ENCODE peak calls at places on chromosome 1, in eight cellular contexts. One of them, this sample, is unnamed.

GRCh38 chr1:15005116-15005515 is 148.4 kb upstream of the TMEM51 start:
- DNase-seq in fibroblast of pulmonary artery: no peak
- DNase-seq in psoas muscle: no peak
- DNase-seq in body of pancreas: peak
- DNase-seq in BE2C: no peak
- DNase-seq in ovary: no peak
- DNase-seq in mammary epithelial cell: no peak
- DNase-seq in AG04450: no peak
- DNase-seq in this sample: no peak

GRCh38 chr1:246875041-246876026 is 56.4 kb downstream of the AHCTF1 start:
- DNase-seq in fibroblast of pulmonary artery: peak
- DNase-seq in psoas muscle: no peak
- DNase-seq in body of pancreas: no peak
- DNase-seq in BE2C: no peak
- DNase-seq in ovary: no peak
- DNase-seq in mammary epithelial cell: peak
- DNase-seq in AG04450: peak
- DNase-seq in this sample: no peak

GRCh38 chr1:234613128-234613875 is 3.3 kb upstream of the IRF2BP2 start:
- DNase-seq in fibroblast of pulmonary artery: peak
- DNase-seq in psoas muscle: no peak
- DNase-seq in body of pancreas: no peak
- DNase-seq in BE2C: no peak
- DNase-seq in ovary: no peak
- DNase-seq in mammary epithelial cell: peak
- DNase-seq in AG04450: no peak
- DNase-seq in this sample: no peak

GRCh38 chr1:199218065-199218464 is 579.2 kb downstream of the PTPRC start:
- DNase-seq in fibroblast of pulmonary artery: no peak
- DNase-seq in psoas muscle: no peak
- DNase-seq in body of pancreas: no peak
- DNase-seq in BE2C: no peak
- DNase-seq in ovary: no peak
- DNase-seq in mammary epithelial cell: no peak
- DNase-seq in AG04450: no peak
- DNase-seq in this sample: no peak

GRCh38 chr1:247487057-247487456 is 29.2 kb upstream of the OR2B11 start:
- DNase-seq in fibroblast of pulmonary artery: peak
- DNase-seq in psoas muscle: no peak
- DNase-seq in body of pancreas: no peak
- DNase-seq in BE2C: no peak
- DNase-seq in ovary: no peak
- DNase-seq in mammary epithelial cell: peak
- DNase-seq in AG04450: peak
- DNase-seq in this sample: no peak

GRCh38 chr1:60299581-60299980 is 226.0 kb upstream of the C1orf87 start:
- DNase-seq in fibroblast of pulmonary artery: no peak
- DNase-seq in psoas muscle: no peak
- DNase-seq in body of pancreas: no peak
- DNase-seq in BE2C: no peak
- DNase-seq in ovary: no peak
- DNase-seq in mammary epithelial cell: no peak
- DNase-seq in AG04450: no peak
- DNase-seq in this sample: no peak

GRCh38 chr1:97621955-97622354 is 298.9 kb downstream of the DPYD start:
- DNase-seq in fibroblast of pulmonary artery: no peak
- DNase-seq in psoas muscle: no peak
- DNase-seq in body of pancreas: no peak
- DNase-seq in BE2C: no peak
- DNase-seq in ovary: no peak
- DNase-seq in mammary epithelial cell: peak
- DNase-seq in AG04450: no peak
- DNase-seq in this sample: no peak

GRCh38 chr1:97488505-97488904 is 432.3 kb downstream of the DPYD start:
- DNase-seq in fibroblast of pulmonary artery: no peak
- DNase-seq in psoas muscle: no peak
- DNase-seq in body of pancreas: no peak
- DNase-seq in BE2C: no peak
- DNase-seq in ovary: no peak
- DNase-seq in mammary epithelial cell: peak
- DNase-seq in AG04450: no peak
- DNase-seq in this sample: no peak

GRCh38 chr1:214791961-214792360 is 189.0 kb downstream of the CENPF start:
- DNase-seq in fibroblast of pulmonary artery: peak
- DNase-seq in psoas muscle: no peak
- DNase-seq in body of pancreas: no peak
- DNase-seq in BE2C: no peak
- DNase-seq in ovary: no peak
- DNase-seq in mammary epithelial cell: no peak
- DNase-seq in AG04450: no peak
- DNase-seq in this sample: no peak

GRCh38 chr1:9909222-9910046 is 635 bp downstream of the CTNNBIP1 start:
- DNase-seq in fibroblast of pulmonary artery: peak
- DNase-seq in psoas muscle: no peak
- DNase-seq in body of pancreas: peak
- DNase-seq in BE2C: no peak
- DNase-seq in ovary: peak
- DNase-seq in mammary epithelial cell: peak
- DNase-seq in AG04450: no peak
- DNase-seq in this sample: peak
- H3K4me3 ChIP-seq in fibroblast of pulmonary artery: peak
- H3K4me3 ChIP-seq in psoas muscle: peak
- H3K4me3 ChIP-seq in body of pancreas: peak
- H3K4me3 ChIP-seq in BE2C: peak
- H3K4me3 ChIP-seq in ovary: peak
- H3K4me3 ChIP-seq in mammary epithelial cell: peak
- H3K4me3 ChIP-seq in AG04450: peak
- H3K4me3 ChIP-seq in this sample: peak

GRCh38 chr1:153568367-153569099 is 2.9 kb upstream of the S100A2 start:
- DNase-seq in fibroblast of pulmonary artery: peak
- DNase-seq in psoas muscle: peak
- DNase-seq in body of pancreas: peak
- DNase-seq in BE2C: peak
- DNase-seq in ovary: peak
- DNase-seq in mammary epithelial cell: peak
- DNase-seq in AG04450: peak
- DNase-seq in this sample: peak
- H3K4me3 ChIP-seq in fibroblast of pulmonary artery: no peak
- H3K4me3 ChIP-seq in psoas muscle: peak
- H3K4me3 ChIP-seq in body of pancreas: no peak
- H3K4me3 ChIP-seq in BE2C: peak
- H3K4me3 ChIP-seq in ovary: peak
- H3K4me3 ChIP-seq in mammary epithelial cell: peak
- H3K4me3 ChIP-seq in AG04450: no peak
- H3K4me3 ChIP-seq in this sample: peak

GRCh38 chr1:243667133-243667532 is 182.9 kb downstream of the AKT3 start:
- DNase-seq in fibroblast of pulmonary artery: no peak
- DNase-seq in psoas muscle: no peak
- DNase-seq in body of pancreas: no peak
- DNase-seq in BE2C: no peak
- DNase-seq in ovary: no peak
- DNase-seq in mammary epithelial cell: no peak
- DNase-seq in AG04450: no peak
- DNase-seq in this sample: no peak
- H3K4me3 ChIP-seq in fibroblast of pulmonary artery: no peak
- H3K4me3 ChIP-seq in psoas muscle: no peak
- H3K4me3 ChIP-seq in body of pancreas: no peak
- H3K4me3 ChIP-seq in BE2C: no peak
- H3K4me3 ChIP-seq in ovary: no peak
- H3K4me3 ChIP-seq in mammary epithelial cell: no peak
- H3K4me3 ChIP-seq in AG04450: no peak
- H3K4me3 ChIP-seq in this sample: no peak

GRCh38 chr1:32247983-32248889 is 1.2 kb downstream of the FAM167B start:
- DNase-seq in fibroblast of pulmonary artery: peak
- DNase-seq in psoas muscle: peak
- DNase-seq in body of pancreas: peak
- DNase-seq in BE2C: peak
- DNase-seq in ovary: peak
- DNase-seq in mammary epithelial cell: peak
- DNase-seq in AG04450: peak
- DNase-seq in this sample: peak
- H3K4me3 ChIP-seq in fibroblast of pulmonary artery: no peak
- H3K4me3 ChIP-seq in psoas muscle: no peak
- H3K4me3 ChIP-seq in body of pancreas: no peak
- H3K4me3 ChIP-seq in BE2C: no peak
- H3K4me3 ChIP-seq in ovary: no peak
- H3K4me3 ChIP-seq in mammary epithelial cell: no peak
- H3K4me3 ChIP-seq in AG04450: no peak
- H3K4me3 ChIP-seq in this sample: peak

DNA sequence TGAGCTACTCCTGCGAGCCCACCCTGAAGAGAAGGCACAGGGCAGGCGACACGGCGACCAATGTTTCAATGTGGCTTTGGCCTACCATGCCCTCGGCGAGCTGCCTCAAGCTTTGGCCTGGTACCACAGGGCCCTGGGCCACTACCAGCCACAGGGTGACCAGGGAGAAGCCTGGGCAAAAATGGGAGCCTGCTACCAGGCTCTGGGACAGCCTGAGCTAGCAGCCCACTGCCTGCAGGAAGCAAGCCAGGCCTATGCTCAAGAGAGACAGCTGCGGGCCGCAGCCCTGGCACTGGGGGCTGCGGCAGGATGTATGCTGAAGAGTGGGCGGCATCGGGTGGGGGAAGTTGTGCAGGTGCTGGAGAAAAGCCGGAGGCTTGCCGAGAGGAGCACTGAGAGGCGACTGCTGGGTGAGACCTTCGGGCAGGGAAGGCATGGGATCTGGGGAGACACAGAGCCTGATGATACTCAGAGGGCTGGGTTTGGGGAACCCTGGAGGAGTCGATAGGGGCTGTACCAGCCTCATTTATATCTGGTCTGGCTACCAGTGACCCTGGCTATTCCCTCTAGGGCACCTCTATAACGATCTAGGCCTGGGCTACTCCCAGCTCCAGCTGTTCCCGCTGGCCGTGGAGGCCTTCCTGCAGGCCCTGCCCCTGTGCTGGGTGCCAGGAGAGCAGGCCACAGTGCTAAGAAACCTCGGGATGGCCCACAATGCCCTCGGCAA is 2.3 kb downstream of the TTC24 start:
- DNase-seq in fibroblast of pulmonary artery: no peak
- DNase-seq in psoas muscle: no peak
- DNase-seq in body of pancreas: no peak
- DNase-seq in BE2C: no peak
- DNase-seq in ovary: no peak
- DNase-seq in mammary epithelial cell: no peak
- DNase-seq in AG04450: no peak
- DNase-seq in this sample: no peak
- H3K4me3 ChIP-seq in fibroblast of pulmonary artery: no peak
- H3K4me3 ChIP-seq in psoas muscle: no peak
- H3K4me3 ChIP-seq in body of pancreas: no peak
- H3K4me3 ChIP-seq in BE2C: no peak
- H3K4me3 ChIP-seq in ovary: no peak
- H3K4me3 ChIP-seq in mammary epithelial cell: no peak
- H3K4me3 ChIP-seq in AG04450: no peak
- H3K4me3 ChIP-seq in this sample: no peak

GRCh38 chr1:117657949-117658660 is 52.3 kb downstream of the TENT5C start:
- DNase-seq in fibroblast of pulmonary artery: no peak
- DNase-seq in psoas muscle: no peak
- DNase-seq in body of pancreas: no peak
- DNase-seq in BE2C: no peak
- DNase-seq in ovary: no peak
- DNase-seq in mammary epithelial cell: no peak
- DNase-seq in AG04450: no peak
- DNase-seq in this sample: no peak

GRCh38 chr1:117660266-117660973 is 54.6 kb downstream of the TENT5C start:
- DNase-seq in fibroblast of pulmonary artery: no peak
- DNase-seq in psoas muscle: no peak
- DNase-seq in body of pancreas: no peak
- DNase-seq in BE2C: no peak
- DNase-seq in ovary: no peak
- DNase-seq in mammary epithelial cell: no peak
- DNase-seq in AG04450: no peak
- DNase-seq in this sample: no peak

GRCh38 chr1:117661027-117661426 is 55.2 kb downstream of the TENT5C start:
- DNase-seq in fibroblast of pulmonary artery: no peak
- DNase-seq in psoas muscle: no peak
- DNase-seq in body of pancreas: no peak
- DNase-seq in BE2C: no peak
- DNase-seq in ovary: no peak
- DNase-seq in mammary epithelial cell: no peak
- DNase-seq in AG04450: no peak
- DNase-seq in this sample: no peak

GRCh38 chr1:117658676-117659075 is 52.8 kb downstream of the TENT5C start:
- DNase-seq in fibroblast of pulmonary artery: no peak
- DNase-seq in psoas muscle: no peak
- DNase-seq in body of pancreas: no peak
- DNase-seq in BE2C: no peak
- DNase-seq in ovary: no peak
- DNase-seq in mammary epithelial cell: no peak
- DNase-seq in AG04450: no peak
- DNase-seq in this sample: no peak

DNA sequence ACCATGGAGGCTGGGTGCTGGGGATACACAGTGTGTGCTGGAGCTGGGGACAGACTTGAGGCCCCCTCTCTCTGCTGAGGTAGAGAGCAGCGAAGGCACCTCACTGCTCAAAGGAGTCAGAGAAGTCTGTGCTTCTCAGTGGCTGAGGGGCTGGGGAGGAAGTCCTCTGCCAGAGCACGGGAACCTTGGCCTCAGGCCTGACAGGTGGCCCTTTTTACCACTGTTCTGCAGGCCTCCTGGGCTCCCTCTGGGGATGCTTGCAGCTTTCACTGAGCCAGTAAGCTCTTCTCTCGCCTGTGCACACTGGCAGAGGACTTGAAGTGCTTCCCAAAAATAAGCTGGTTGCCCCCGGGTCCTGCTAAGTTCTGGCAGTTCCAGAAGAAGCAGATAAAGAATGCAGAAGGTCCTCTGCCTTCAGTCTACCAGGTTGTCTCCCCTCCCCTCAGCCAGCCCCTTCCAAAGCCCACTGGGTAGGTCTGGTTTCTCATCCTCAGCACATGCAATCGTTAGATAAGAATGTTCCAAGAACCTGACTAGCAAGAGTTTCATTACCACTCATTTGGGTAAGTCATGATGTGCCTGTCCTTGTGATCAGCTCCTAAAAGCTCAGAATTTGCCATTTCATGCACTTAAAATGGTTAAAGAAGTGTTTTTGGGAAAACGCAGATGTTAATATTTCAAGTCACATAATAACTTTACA is 53.9 kb downstream of the TENT5C start:
- DNase-seq in fibroblast of pulmonary artery: no peak
- DNase-seq in psoas muscle: no peak
- DNase-seq in body of pancreas: no peak
- DNase-seq in BE2C: no peak
- DNase-seq in ovary: no peak
- DNase-seq in mammary epithelial cell: no peak
- DNase-seq in AG04450: no peak
- DNase-seq in this sample: no peak
- H3K4me3 ChIP-seq in fibroblast of pulmonary artery: no peak
- H3K4me3 ChIP-seq in psoas muscle: no peak
- H3K4me3 ChIP-seq in body of pancreas: no peak
- H3K4me3 ChIP-seq in BE2C: no peak
- H3K4me3 ChIP-seq in ovary: no peak
- H3K4me3 ChIP-seq in mammary epithelial cell: no peak
- H3K4me3 ChIP-seq in AG04450: no peak
- H3K4me3 ChIP-seq in this sample: no peak

GRCh38 chr1:64906447-64906846 is 59.9 kb downstream of the JAK1 start:
- DNase-seq in fibroblast of pulmonary artery: no peak
- DNase-seq in psoas muscle: no peak
- DNase-seq in body of pancreas: no peak
- DNase-seq in BE2C: no peak
- DNase-seq in ovary: no peak
- DNase-seq in mammary epithelial cell: no peak
- DNase-seq in AG04450: no peak
- DNase-seq in this sample: no peak
- H3K4me3 ChIP-seq in fibroblast of pulmonary artery: no peak
- H3K4me3 ChIP-seq in psoas muscle: no peak
- H3K4me3 ChIP-seq in body of pancreas: no peak
- H3K4me3 ChIP-seq in BE2C: no peak
- H3K4me3 ChIP-seq in ovary: no peak
- H3K4me3 ChIP-seq in mammary epithelial cell: no peak
- H3K4me3 ChIP-seq in AG04450: no peak
- H3K4me3 ChIP-seq in this sample: no peak